ENCODE peak calls at places on chromosomes 6 and 20, in seven cellular contexts. One of them, this sample, is unnamed.

GRCh38 chr6:54135665-54136370 is 24.6 kb downstream of the MLIP start:
- DNase-seq in NCI-H2171 treated with DMSO at 0.1 percent for 48 hours: no peak
- DNase-seq in HCT116: no peak
- DNase-seq in T-helper 1 cell: no peak
- DNase-seq in colonic mucosa: no peak
- DNase-seq in stimulated activated CD4-positive, alpha-beta T cell treated with anti-CD3 and anti-CD28 coated beads, Interleukin-4, amount 100 ng/mL, for 24 hours: no peak
- DNase-seq in NCI-H774: peak; percentile 6
- DNase-seq in this sample: no peak

GRCh38 chr6:43668151-43669028 is 19.2 kb downstream of the MRPS18A start:
- DNase-seq in NCI-H2171 treated with DMSO at 0.1 percent for 48 hours: peak; percentile 86
- DNase-seq in HCT116: peak; percentile 56
- DNase-seq in T-helper 1 cell: peak; percentile 12
- DNase-seq in colonic mucosa: peak; percentile 79
- DNase-seq in stimulated activated CD4-positive, alpha-beta T cell treated with anti-CD3 and anti-CD28 coated beads, Interleukin-4, amount 100 ng/mL, for 24 hours: peak; percentile 40
- DNase-seq in NCI-H774: peak; percentile 74
- DNase-seq in this sample: peak; percentile 60

GRCh38 chr20:58892126-58892931 is 39.8 kb downstream of the GNAS start:
- DNase-seq in NCI-H2171 treated with DMSO at 0.1 percent for 48 hours: peak; percentile 87
- DNase-seq in HCT116: no peak
- DNase-seq in T-helper 1 cell: peak; percentile 71
- DNase-seq in colonic mucosa: peak; percentile 74
- DNase-seq in stimulated activated CD4-positive, alpha-beta T cell treated with anti-CD3 and anti-CD28 coated beads, Interleukin-4, amount 100 ng/mL, for 24 hours: peak; percentile 76
- DNase-seq in NCI-H774: peak; percentile 62
- DNase-seq in this sample: peak; percentile 81

GRCh38 chr6:3612341-3613041 is 139.0 kb downstream of the PXDC1 start:
- DNase-seq in NCI-H2171 treated with DMSO at 0.1 percent for 48 hours: peak; percentile 88
- DNase-seq in HCT116: peak; percentile 68
- DNase-seq in T-helper 1 cell: no peak
- DNase-seq in colonic mucosa: no peak
- DNase-seq in stimulated activated CD4-positive, alpha-beta T cell treated with anti-CD3 and anti-CD28 coated beads, Interleukin-4, amount 100 ng/mL, for 24 hours: no peak
- DNase-seq in NCI-H774: peak; percentile 55
- DNase-seq in this sample: no peak

GRCh38 chr6:134534708-134535149 is 216.8 kb upstream of the SGK1 start:
- DNase-seq in NCI-H2171 treated with DMSO at 0.1 percent for 48 hours: no peak
- DNase-seq in HCT116: no peak
- DNase-seq in T-helper 1 cell: no peak
- DNase-seq in colonic mucosa: no peak
- DNase-seq in stimulated activated CD4-positive, alpha-beta T cell treated with anti-CD3 and anti-CD28 coated beads, Interleukin-4, amount 100 ng/mL, for 24 hours: no peak
- DNase-seq in NCI-H774: no peak
- DNase-seq in this sample: no peak

GRCh38 chr6:111823831-111824607 is 49.2 kb downstream of the FYN start:
- DNase-seq in NCI-H2171 treated with DMSO at 0.1 percent for 48 hours: no peak
- DNase-seq in HCT116: no peak
- DNase-seq in T-helper 1 cell: no peak
- DNase-seq in colonic mucosa: no peak
- DNase-seq in stimulated activated CD4-positive, alpha-beta T cell treated with anti-CD3 and anti-CD28 coated beads, Interleukin-4, amount 100 ng/mL, for 24 hours: no peak
- DNase-seq in NCI-H774: no peak
- DNase-seq in this sample: no peak

GRCh38 chr6:31736768-31737314 is 511 bp upstream of the CLIC1 start:
- DNase-seq in NCI-H2171 treated with DMSO at 0.1 percent for 48 hours: no peak
- DNase-seq in HCT116: no peak
- DNase-seq in T-helper 1 cell: no peak
- DNase-seq in colonic mucosa: peak; percentile 29
- DNase-seq in stimulated activated CD4-positive, alpha-beta T cell treated with anti-CD3 and anti-CD28 coated beads, Interleukin-4, amount 100 ng/mL, for 24 hours: no peak
- DNase-seq in NCI-H774: no peak
- DNase-seq in this sample: peak; percentile 29

GRCh38 chr20:18276821-18277220 is 11.5 kb upstream of the ZNF133 start:
- DNase-seq in NCI-H2171 treated with DMSO at 0.1 percent for 48 hours: peak; percentile 76
- DNase-seq in HCT116: peak; percentile 67
- DNase-seq in T-helper 1 cell: peak; percentile 40
- DNase-seq in colonic mucosa: peak; percentile 80
- DNase-seq in stimulated activated CD4-positive, alpha-beta T cell treated with anti-CD3 and anti-CD28 coated beads, Interleukin-4, amount 100 ng/mL, for 24 hours: peak; percentile 62
- DNase-seq in NCI-H774: peak; percentile 44
- DNase-seq in this sample: peak; percentile 76

GRCh38 chr6:107716688-107717089 is 107.4 kb downstream of the SCML4 start:
- DNase-seq in NCI-H2171 treated with DMSO at 0.1 percent for 48 hours: peak; percentile 87
- DNase-seq in HCT116: peak; percentile 68
- DNase-seq in T-helper 1 cell: peak; percentile 66
- DNase-seq in colonic mucosa: no peak
- DNase-seq in stimulated activated CD4-positive, alpha-beta T cell treated with anti-CD3 and anti-CD28 coated beads, Interleukin-4, amount 100 ng/mL, for 24 hours: peak; percentile 83
- DNase-seq in NCI-H774: no peak
- DNase-seq in this sample: peak; percentile 91

GRCh38 chr20:11376998-11377397 is 540.7 kb upstream of the BTBD3 start:
- DNase-seq in NCI-H2171 treated with DMSO at 0.1 percent for 48 hours: no peak
- DNase-seq in HCT116: no peak
- DNase-seq in T-helper 1 cell: no peak
- DNase-seq in colonic mucosa: no peak
- DNase-seq in stimulated activated CD4-positive, alpha-beta T cell treated with anti-CD3 and anti-CD28 coated beads, Interleukin-4, amount 100 ng/mL, for 24 hours: no peak
- DNase-seq in NCI-H774: no peak
- DNase-seq in this sample: no peak

GRCh38 chr6:150048099-150048498 is 20.8 kb downstream of the ULBP3 start:
- DNase-seq in NCI-H2171 treated with DMSO at 0.1 percent for 48 hours: no peak
- DNase-seq in HCT116: no peak
- DNase-seq in T-helper 1 cell: no peak
- DNase-seq in colonic mucosa: no peak
- DNase-seq in stimulated activated CD4-positive, alpha-beta T cell treated with anti-CD3 and anti-CD28 coated beads, Interleukin-4, amount 100 ng/mL, for 24 hours: no peak
- DNase-seq in NCI-H774: no peak
- DNase-seq in this sample: no peak

GRCh38 chr6:38162493-38163185 is 343.1 kb downstream of the ZFAND3 start:
- DNase-seq in NCI-H2171 treated with DMSO at 0.1 percent for 48 hours: no peak
- DNase-seq in HCT116: no peak
- DNase-seq in T-helper 1 cell: no peak
- DNase-seq in colonic mucosa: no peak
- DNase-seq in stimulated activated CD4-positive, alpha-beta T cell treated with anti-CD3 and anti-CD28 coated beads, Interleukin-4, amount 100 ng/mL, for 24 hours: no peak
- DNase-seq in NCI-H774: no peak
- DNase-seq in this sample: no peak

GRCh38 chr6:161162722-161163121 is 111.1 kb downstream of the AGPAT4 start:
- DNase-seq in NCI-H2171 treated with DMSO at 0.1 percent for 48 hours: no peak
- DNase-seq in HCT116: no peak
- DNase-seq in T-helper 1 cell: no peak
- DNase-seq in colonic mucosa: no peak
- DNase-seq in stimulated activated CD4-positive, alpha-beta T cell treated with anti-CD3 and anti-CD28 coated beads, Interleukin-4, amount 100 ng/mL, for 24 hours: no peak
- DNase-seq in NCI-H774: no peak
- DNase-seq in this sample: no peak

GRCh38 chr6:135722679-135723078 is 128.8 kb upstream of the PDE7B start:
- DNase-seq in NCI-H2171 treated with DMSO at 0.1 percent for 48 hours: no peak
- DNase-seq in HCT116: peak; percentile 86
- DNase-seq in T-helper 1 cell: no peak
- DNase-seq in colonic mucosa: no peak
- DNase-seq in stimulated activated CD4-positive, alpha-beta T cell treated with anti-CD3 and anti-CD28 coated beads, Interleukin-4, amount 100 ng/mL, for 24 hours: peak; percentile 34
- DNase-seq in NCI-H774: no peak
- DNase-seq in this sample: no peak

GRCh38 chr6:19838442-19839236 is 1.5 kb downstream of the ID4 start:
- DNase-seq in NCI-H2171 treated with DMSO at 0.1 percent for 48 hours: peak; percentile 88
- DNase-seq in HCT116: peak; percentile 33
- DNase-seq in T-helper 1 cell: no peak
- DNase-seq in colonic mucosa: peak; percentile 40
- DNase-seq in stimulated activated CD4-positive, alpha-beta T cell treated with anti-CD3 and anti-CD28 coated beads, Interleukin-4, amount 100 ng/mL, for 24 hours: no peak
- DNase-seq in NCI-H774: peak; percentile 80
- DNase-seq in this sample: no peak

GRCh38 chr20:63567382-63568169 is 6.5 kb downstream of the HELZ2 start:
- DNase-seq in NCI-H2171 treated with DMSO at 0.1 percent for 48 hours: no peak
- DNase-seq in HCT116: no peak
- DNase-seq in T-helper 1 cell: peak; percentile 25
- DNase-seq in colonic mucosa: no peak
- DNase-seq in stimulated activated CD4-positive, alpha-beta T cell treated with anti-CD3 and anti-CD28 coated beads, Interleukin-4, amount 100 ng/mL, for 24 hours: peak; percentile 49
- DNase-seq in NCI-H774: no peak
- DNase-seq in this sample: peak; percentile 74

GRCh38 chr6:12148841-12149240 is 136.7 kb downstream of the HIVEP1 start:
- DNase-seq in NCI-H2171 treated with DMSO at 0.1 percent for 48 hours: no peak
- DNase-seq in HCT116: no peak
- DNase-seq in T-helper 1 cell: no peak
- DNase-seq in colonic mucosa: no peak
- DNase-seq in stimulated activated CD4-positive, alpha-beta T cell treated with anti-CD3 and anti-CD28 coated beads, Interleukin-4, amount 100 ng/mL, for 24 hours: no peak
- DNase-seq in NCI-H774: no peak
- DNase-seq in this sample: no peak

GRCh38 chr6:30793521-30794194 is 49.3 kb upstream of the IER3 start:
- DNase-seq in NCI-H2171 treated with DMSO at 0.1 percent for 48 hours: no peak
- DNase-seq in HCT116: no peak
- DNase-seq in T-helper 1 cell: no peak
- DNase-seq in colonic mucosa: no peak
- DNase-seq in stimulated activated CD4-positive, alpha-beta T cell treated with anti-CD3 and anti-CD28 coated beads, Interleukin-4, amount 100 ng/mL, for 24 hours: no peak
- DNase-seq in NCI-H774: no peak
- DNase-seq in this sample: peak; percentile 42

GRCh38 chr20:61929971-61930666 is 135.6 kb downstream of the TAF4 start:
- DNase-seq in NCI-H2171 treated with DMSO at 0.1 percent for 48 hours: no peak
- DNase-seq in HCT116: no peak
- DNase-seq in T-helper 1 cell: no peak
- DNase-seq in colonic mucosa: no peak
- DNase-seq in stimulated activated CD4-positive, alpha-beta T cell treated with anti-CD3 and anti-CD28 coated beads, Interleukin-4, amount 100 ng/mL, for 24 hours: no peak
- DNase-seq in NCI-H774: no peak
- DNase-seq in this sample: no peak

GRCh38 chr6:33967966-33968724 is 164.3 kb upstream of the MLN start:
- DNase-seq in NCI-H2171 treated with DMSO at 0.1 percent for 48 hours: peak; percentile 70
- DNase-seq in HCT116: peak; percentile 13
- DNase-seq in T-helper 1 cell: no peak
- DNase-seq in colonic mucosa: peak; percentile 57
- DNase-seq in stimulated activated CD4-positive, alpha-beta T cell treated with anti-CD3 and anti-CD28 coated beads, Interleukin-4, amount 100 ng/mL, for 24 hours: no peak
- DNase-seq in NCI-H774: no peak
- DNase-seq in this sample: no peak

GRCh38 chr6:17258763-17259162 is 22.4 kb upstream of the RBM24 start:
- DNase-seq in NCI-H2171 treated with DMSO at 0.1 percent for 48 hours: no peak
- DNase-seq in HCT116: no peak
- DNase-seq in T-helper 1 cell: no peak
- DNase-seq in colonic mucosa: no peak
- DNase-seq in stimulated activated CD4-positive, alpha-beta T cell treated with anti-CD3 and anti-CD28 coated beads, Interleukin-4, amount 100 ng/mL, for 24 hours: no peak
- DNase-seq in NCI-H774: no peak
- DNase-seq in this sample: no peak

GRCh38 chr20:50464026-50464724 is 46.0 kb upstream of the PTPN1 start:
- DNase-seq in NCI-H2171 treated with DMSO at 0.1 percent for 48 hours: peak; percentile 79
- DNase-seq in HCT116: no peak
- DNase-seq in T-helper 1 cell: peak; percentile 38
- DNase-seq in colonic mucosa: peak; percentile 49
- DNase-seq in stimulated activated CD4-positive, alpha-beta T cell treated with anti-CD3 and anti-CD28 coated beads, Interleukin-4, amount 100 ng/mL, for 24 hours: peak; percentile 58
- DNase-seq in NCI-H774: peak; percentile 12
- DNase-seq in this sample: peak; percentile 74

GRCh38 chr20:62743777-62744317 is 35.2 kb downstream of the NTSR1 start:
- DNase-seq in NCI-H2171 treated with DMSO at 0.1 percent for 48 hours: no peak
- DNase-seq in HCT116: no peak
- DNase-seq in T-helper 1 cell: no peak
- DNase-seq in colonic mucosa: no peak
- DNase-seq in stimulated activated CD4-positive, alpha-beta T cell treated with anti-CD3 and anti-CD28 coated beads, Interleukin-4, amount 100 ng/mL, for 24 hours: no peak
- DNase-seq in NCI-H774: no peak
- DNase-seq in this sample: no peak

This sample was measured in activated CD8-positive, alpha-beta T cell treated with anti-CD3 and anti-CD28 coated beads, Interleukin-2, amount 10 ng/mL, durations not matched to agents 7 days and 5 days.